ENCODE peak calls at places on chromosome 13, in five cellular contexts. One of them, this sample, is unnamed.

GRCh38 chr13:25910243-25910642 is 141.6 kb downstream of the SHISA2 start:
- DNase-seq in cardiac muscle cell: no peak
- DNase-seq in Peyer's patch: no peak
- DNase-seq in left ventricle myocardium inferior: no peak
- DNase-seq in IMR-90: no peak
- DNase-seq in this sample: peak; percentile 62

GRCh38 chr13:40341501-40341900 is 324.9 kb downstream of the FOXO1 start:
- DNase-seq in cardiac muscle cell: no peak
- DNase-seq in Peyer's patch: no peak
- DNase-seq in left ventricle myocardium inferior: no peak
- DNase-seq in IMR-90: no peak
- DNase-seq in this sample: peak; percentile 51

GRCh38 chr13:71255633-71256032 is 611.4 kb downstream of the DACH1 start:
- DNase-seq in cardiac muscle cell: no peak
- DNase-seq in Peyer's patch: no peak
- DNase-seq in left ventricle myocardium inferior: no peak
- DNase-seq in IMR-90: no peak
- DNase-seq in this sample: peak; percentile 8

GRCh38 chr13:107138987-107139386 is 571.0 kb upstream of the ARGLU1 start:
- DNase-seq in cardiac muscle cell: no peak
- DNase-seq in Peyer's patch: no peak
- DNase-seq in left ventricle myocardium inferior: no peak
- DNase-seq in IMR-90: no peak
- DNase-seq in this sample: no peak

GRCh38 chr13:50208826-50209335 is 193.6 kb downstream of the KCNRG start:
- DNase-seq in cardiac muscle cell: peak; percentile 92
- DNase-seq in Peyer's patch: no peak
- DNase-seq in left ventricle myocardium inferior: peak; percentile 48
- DNase-seq in IMR-90: peak; percentile 76
- DNase-seq in this sample: no peak

GRCh38 chr13:54492995-54493394 is 1464.4 kb downstream of the OLFM4 start:
- DNase-seq in cardiac muscle cell: no peak
- DNase-seq in Peyer's patch: no peak
- DNase-seq in left ventricle myocardium inferior: no peak
- DNase-seq in IMR-90: no peak
- DNase-seq in this sample: no peak

GRCh38 chr13:46361535-46361934 is 25.5 kb downstream of the RUBCNL start:
- DNase-seq in cardiac muscle cell: no peak
- DNase-seq in Peyer's patch: no peak
- DNase-seq in left ventricle myocardium inferior: no peak
- DNase-seq in IMR-90: no peak
- DNase-seq in this sample: no peak

GRCh38 chr13:35649162-35649561 is 172.7 kb upstream of the MAB21L1 start:
- DNase-seq in cardiac muscle cell: peak; percentile 33
- DNase-seq in Peyer's patch: no peak
- DNase-seq in left ventricle myocardium inferior: no peak
- DNase-seq in IMR-90: peak; percentile 2
- DNase-seq in this sample: no peak

GRCh38 chr13:98751397-98752110 is 918 bp downstream of the SLC15A1 start:
- DNase-seq in cardiac muscle cell: peak; percentile 39
- DNase-seq in Peyer's patch: peak; percentile 69
- DNase-seq in left ventricle myocardium inferior: no peak
- DNase-seq in IMR-90: peak; percentile 5
- DNase-seq in this sample: peak; percentile 91

GRCh38 chr13:89726690-89727435 is 1620.6 kb upstream of the MIR17HG start:
- DNase-seq in cardiac muscle cell: peak; percentile 10
- DNase-seq in Peyer's patch: no peak
- DNase-seq in left ventricle myocardium inferior: no peak
- DNase-seq in IMR-90: peak; percentile 46
- DNase-seq in this sample: no peak

GRCh38 chr13:41941174-41941573 is 19.7 kb downstream of the VWA8 start:
- DNase-seq in cardiac muscle cell: peak; percentile 49
- DNase-seq in Peyer's patch: no peak
- DNase-seq in left ventricle myocardium inferior: no peak
- DNase-seq in IMR-90: peak; percentile 17
- DNase-seq in this sample: no peak

GRCh38 chr13:46648166-46648607 is 95.2 kb downstream of the LRCH1 start:
- DNase-seq in cardiac muscle cell: no peak
- DNase-seq in Peyer's patch: no peak
- DNase-seq in left ventricle myocardium inferior: no peak
- DNase-seq in IMR-90: peak; percentile 60
- DNase-seq in this sample: peak; percentile 75

GRCh38 chr13:34863360-34864135 is 78.5 kb upstream of the NBEA start:
- DNase-seq in cardiac muscle cell: peak; percentile 67
- DNase-seq in Peyer's patch: no peak
- DNase-seq in left ventricle myocardium inferior: no peak
- DNase-seq in IMR-90: peak; percentile 75
- DNase-seq in this sample: peak; percentile 37

GRCh38 chr13:21371011-21371410 is 88.1 kb downstream of the ZDHHC20 start:
- DNase-seq in cardiac muscle cell: peak; percentile 57
- DNase-seq in Peyer's patch: no peak
- DNase-seq in left ventricle myocardium inferior: no peak
- DNase-seq in IMR-90: no peak
- DNase-seq in this sample: no peak

GRCh38 chr13:85755123-85755522 is 44.1 kb downstream of the SLITRK6 start:
- DNase-seq in cardiac muscle cell: peak; percentile 15
- DNase-seq in Peyer's patch: no peak
- DNase-seq in left ventricle myocardium inferior: no peak
- DNase-seq in IMR-90: peak; percentile 1
- DNase-seq in this sample: no peak

GRCh38 chr13:33262069-33262487 is 23.5 kb downstream of the STARD13 start:
- DNase-seq in cardiac muscle cell: no peak
- DNase-seq in Peyer's patch: peak; percentile 56
- DNase-seq in left ventricle myocardium inferior: no peak
- DNase-seq in IMR-90: peak; percentile 70
- DNase-seq in this sample: no peak

GRCh38 chr13:64305246-64305645 is 2889.6 kb upstream of the PCDH20 start:
- DNase-seq in cardiac muscle cell: peak; percentile 49
- DNase-seq in Peyer's patch: no peak
- DNase-seq in left ventricle myocardium inferior: no peak
- DNase-seq in IMR-90: peak; percentile 58
- DNase-seq in this sample: no peak

GRCh38 chr13:99982021-99982740 is 597 bp downstream of the ZIC2 start:
- DNase-seq in cardiac muscle cell: no peak
- DNase-seq in Peyer's patch: peak; percentile 54
- DNase-seq in left ventricle myocardium inferior: no peak
- DNase-seq in IMR-90: no peak
- DNase-seq in this sample: no peak

GRCh38 chr13:73428137-73428536 is 369.3 kb downstream of the KLF5 start:
- DNase-seq in cardiac muscle cell: peak; percentile 74
- DNase-seq in Peyer's patch: no peak
- DNase-seq in left ventricle myocardium inferior: no peak
- DNase-seq in IMR-90: peak; percentile 76
- DNase-seq in this sample: no peak

GRCh38 chr13:26495749-26496148 is 61.7 kb upstream of the WASF3 start:
- DNase-seq in cardiac muscle cell: no peak
- DNase-seq in Peyer's patch: no peak
- DNase-seq in left ventricle myocardium inferior: no peak
- DNase-seq in IMR-90: no peak
- DNase-seq in this sample: no peak

GRCh38 chr13:107743983-107744382 is 471.4 kb downstream of the LIG4 start:
- DNase-seq in cardiac muscle cell: peak; percentile 33
- DNase-seq in Peyer's patch: no peak
- DNase-seq in left ventricle myocardium inferior: no peak
- DNase-seq in IMR-90: peak; percentile 84
- DNase-seq in this sample: no peak

GRCh38 chr13:41568990-41569387 is 111.6 kb downstream of the RGCC start:
- DNase-seq in cardiac muscle cell: peak; percentile 71
- DNase-seq in Peyer's patch: no peak
- DNase-seq in left ventricle myocardium inferior: no peak
- DNase-seq in IMR-90: peak; percentile 70
- DNase-seq in this sample: no peak

GRCh38 chr13:46858776-46859175 is 38.1 kb downstream of the HTR2A start:
- DNase-seq in cardiac muscle cell: no peak
- DNase-seq in Peyer's patch: no peak
- DNase-seq in left ventricle myocardium inferior: no peak
- DNase-seq in IMR-90: no peak
- DNase-seq in this sample: no peak

GRCh38 chr13:45704211-45704739 is 2.2 kb downstream of the CBY2 start:
- DNase-seq in cardiac muscle cell: no peak
- DNase-seq in Peyer's patch: no peak
- DNase-seq in left ventricle myocardium inferior: no peak
- DNase-seq in IMR-90: no peak
- DNase-seq in this sample: no peak

GRCh38 chr13:78993792-78994191 is 334.8 kb upstream of the OBI1 start:
- DNase-seq in cardiac muscle cell: no peak
- DNase-seq in Peyer's patch: no peak
- DNase-seq in left ventricle myocardium inferior: no peak
- DNase-seq in IMR-90: no peak
- DNase-seq in this sample: no peak

GRCh38 chr13:22017226-22017625 is 346.4 kb downstream of the FGF9 start:
- DNase-seq in cardiac muscle cell: no peak
- DNase-seq in Peyer's patch: no peak
- DNase-seq in left ventricle myocardium inferior: no peak
- DNase-seq in IMR-90: no peak
- DNase-seq in this sample: no peak

GRCh38 chr13:77028202-77028601 is 1.2 kb upstream of the FBXL3 start:
- DNase-seq in cardiac muscle cell: peak; percentile 50
- DNase-seq in Peyer's patch: no peak
- DNase-seq in left ventricle myocardium inferior: no peak
- DNase-seq in IMR-90: no peak
- DNase-seq in this sample: no peak

GRCh38 chr13:41213919-41214318 is 19.6 kb upstream of the KBTBD7 start:
- DNase-seq in cardiac muscle cell: no peak
- DNase-seq in Peyer's patch: no peak
- DNase-seq in left ventricle myocardium inferior: no peak
- DNase-seq in IMR-90: no peak
- DNase-seq in this sample: no peak

GRCh38 chr13:88896466-88896865 is 1225.3 kb downstream of the SLITRK5 start:
- DNase-seq in cardiac muscle cell: no peak
- DNase-seq in Peyer's patch: no peak
- DNase-seq in left ventricle myocardium inferior: no peak
- DNase-seq in IMR-90: no peak
- DNase-seq in this sample: no peak

DNA sequence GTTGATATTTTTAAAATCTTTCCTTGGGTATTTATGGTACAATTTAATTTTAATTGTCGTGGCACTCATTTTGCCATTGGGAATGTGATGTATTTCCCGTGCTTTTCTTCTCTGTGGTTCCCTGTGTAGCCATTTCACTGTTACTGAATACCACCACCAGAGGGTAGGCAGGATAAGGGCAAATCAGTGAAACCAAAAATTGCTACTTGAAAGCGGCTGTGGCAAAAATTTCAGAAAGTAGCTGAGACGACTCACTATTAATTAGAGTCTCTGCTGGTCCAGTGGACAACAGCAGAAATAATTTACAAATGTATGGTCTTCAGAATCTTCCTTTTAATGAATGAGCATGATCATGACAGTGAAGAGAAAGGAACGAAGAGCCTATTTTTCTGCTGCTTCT is 34.4 kb upstream of the MIR17HG start:
- DNase-seq in cardiac muscle cell: peak; percentile 30
- DNase-seq in Peyer's patch: no peak
- DNase-seq in left ventricle myocardium inferior: no peak
- DNase-seq in IMR-90: peak; percentile 1
- DNase-seq in this sample: peak; percentile 49
- H3K4me3 ChIP-seq in cardiac muscle cell: no peak overlapping the region
- H3K4me3 ChIP-seq in Peyer's patch: no peak overlapping the region
- H3K4me3 ChIP-seq in left ventricle myocardium inferior: no peak overlapping the region
- H3K4me3 ChIP-seq in IMR-90: no peak overlapping the region
- H3K4me3 ChIP-seq in this sample: no peak overlapping the region

DNA sequence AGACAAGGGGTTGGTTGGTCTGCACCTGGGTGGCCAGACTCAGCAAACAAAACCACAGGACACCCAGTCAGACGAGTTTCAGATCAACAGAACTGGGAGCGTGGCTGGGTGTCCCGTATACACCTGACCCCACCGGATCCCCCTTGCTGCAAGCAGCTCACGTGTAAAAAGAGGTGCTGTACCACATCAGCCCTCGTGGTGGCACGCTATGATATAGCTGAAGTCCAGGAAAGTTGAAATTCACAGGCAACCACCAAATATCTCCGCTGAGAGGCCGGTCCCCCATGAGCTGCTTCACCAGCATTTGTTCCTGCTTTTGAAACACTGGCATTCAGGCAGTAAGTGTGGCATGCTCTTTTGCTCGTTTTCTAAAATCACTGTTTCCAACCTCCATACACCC is 92.3 kb downstream of the TUBA3C start:
- DNase-seq in cardiac muscle cell: no peak
- DNase-seq in Peyer's patch: no peak
- DNase-seq in left ventricle myocardium inferior: no peak
- DNase-seq in IMR-90: no peak
- DNase-seq in this sample: no peak
- H3K9me3 ChIP-seq in cardiac muscle cell: no peaks in the 10 kb centered on the region
- H3K9me3 ChIP-seq in Peyer's patch: no peaks in the 10 kb centered on the region
- H3K9me3 ChIP-seq in left ventricle myocardium inferior: no peaks in the 10 kb centered on the region
- H3K9me3 ChIP-seq in IMR-90: peaks cover 58% of the 10 kb centered on the region
- H3K9me3 ChIP-seq in this sample: no peaks in the 10 kb centered on the region

DNA sequence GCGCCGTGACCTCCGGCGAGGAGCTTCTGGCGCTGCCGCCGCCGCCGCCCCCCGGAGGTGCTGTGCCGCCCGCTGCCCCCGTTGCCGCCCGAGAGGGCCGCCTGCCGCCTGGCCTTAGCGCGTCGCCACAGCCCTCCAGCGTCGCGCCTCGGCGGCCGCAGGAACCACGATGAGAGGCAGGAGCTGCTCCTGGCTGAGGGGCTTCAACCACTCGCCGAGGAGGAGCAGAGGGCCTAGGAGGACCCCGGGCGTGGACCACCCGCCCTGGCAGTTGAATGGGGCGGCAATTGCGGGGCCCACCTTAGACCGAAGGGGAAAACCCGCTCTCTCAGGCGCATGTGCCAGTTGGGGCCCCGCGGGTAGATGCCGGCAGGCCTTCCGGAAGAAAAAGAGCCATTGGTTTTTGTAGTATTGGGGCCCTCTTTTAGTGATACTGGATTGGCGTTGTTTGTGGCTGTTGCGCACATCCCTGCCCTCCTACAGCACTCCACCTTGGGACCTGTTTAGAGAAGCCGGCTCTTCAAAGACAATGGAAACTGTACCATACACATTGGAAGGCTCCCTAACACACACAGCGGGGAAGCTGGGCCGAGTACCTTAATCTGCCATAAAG is 4.8 kb downstream of the PDX1 start:
- DNase-seq in cardiac muscle cell: no peak
- DNase-seq in Peyer's patch: no peak
- DNase-seq in left ventricle myocardium inferior: no peak
- DNase-seq in IMR-90: no peak
- DNase-seq in this sample: no peak
- H3K27me3 ChIP-seq in cardiac muscle cell: peaks cover 100% of the 10 kb centered on the region
- H3K27me3 ChIP-seq in Peyer's patch: peaks cover 75% of the 10 kb centered on the region
- H3K27me3 ChIP-seq in left ventricle myocardium inferior: peaks cover 100% of the 10 kb centered on the region
- H3K27me3 ChIP-seq in IMR-90: peaks cover 97% of the 10 kb centered on the region
- H3K27me3 ChIP-seq in this sample: no peaks in the 10 kb centered on the region

GRCh38 chr13:93777504-93777903 is 550.9 kb downstream of the GPC6 start:
- DNase-seq in cardiac muscle cell: no peak
- DNase-seq in Peyer's patch: no peak
- DNase-seq in left ventricle myocardium inferior: no peak
- DNase-seq in IMR-90: no peak
- DNase-seq in this sample: no peak

GRCh38 chr13:93775027-93775426 is 548.4 kb downstream of the GPC6 start:
- DNase-seq in cardiac muscle cell: no peak
- DNase-seq in Peyer's patch: no peak
- DNase-seq in left ventricle myocardium inferior: no peak
- DNase-seq in IMR-90: no peak
- DNase-seq in this sample: no peak

GRCh38 chr13:93778548-93778947 is 551.9 kb downstream of the GPC6 start:
- DNase-seq in cardiac muscle cell: no peak
- DNase-seq in Peyer's patch: no peak
- DNase-seq in left ventricle myocardium inferior: no peak
- DNase-seq in IMR-90: no peak
- DNase-seq in this sample: no peak

GRCh38 chr13:93776936-93777335 is 550.3 kb downstream of the GPC6 start:
- DNase-seq in cardiac muscle cell: peak; percentile 66
- DNase-seq in Peyer's patch: no peak
- DNase-seq in left ventricle myocardium inferior: no peak
- DNase-seq in IMR-90: peak; percentile 49
- DNase-seq in this sample: no peak

GRCh38 chr13:93775507-93776108 is 549.0 kb downstream of the GPC6 start:
- DNase-seq in cardiac muscle cell: peak; percentile 67
- DNase-seq in Peyer's patch: no peak
- DNase-seq in left ventricle myocardium inferior: no peak
- DNase-seq in IMR-90: peak; percentile 85
- DNase-seq in this sample: no peak
- H3K4me3 ChIP-seq in cardiac muscle cell: no peak overlapping the region
- H3K4me3 ChIP-seq in Peyer's patch: no peak overlapping the region
- H3K4me3 ChIP-seq in left ventricle myocardium inferior: no peak overlapping the region
- H3K4me3 ChIP-seq in IMR-90: peak overlapping the region; percentile 36
- H3K4me3 ChIP-seq in this sample: no peak overlapping the region